ENCODE peak calls at places on chromosome X, in five cellular contexts. One of them, this sample, is unnamed.

GRCh38 chrX:129717902-129718301 is 20.9 kb upstream of the XPNPEP2 start:
- DNase-seq in fibroblast of the aortic adventitia: peak; percentile 84
- DNase-seq in NB4: no peak
- DNase-seq in stimulated activated CD4-positive, alpha-beta T cell treated with anti-CD3 and anti-CD28 coated beads, Interleukin-4, amount 100 ng/mL, for 24 hours: no peak
- DNase-seq in SK-N-SH: no peak
- DNase-seq in this sample: no peak

GRCh38 chrX:30751497-30751896 is 98.3 kb downstream of the GK start:
- DNase-seq in fibroblast of the aortic adventitia: no peak
- DNase-seq in NB4: no peak
- DNase-seq in stimulated activated CD4-positive, alpha-beta T cell treated with anti-CD3 and anti-CD28 coated beads, Interleukin-4, amount 100 ng/mL, for 24 hours: no peak
- DNase-seq in SK-N-SH: no peak
- DNase-seq in this sample: no peak

GRCh38 chrX:53263597-53264094 is 17.7 kb downstream of the IQSEC2 start:
- DNase-seq in fibroblast of the aortic adventitia: peak; percentile 27
- DNase-seq in NB4: peak; percentile 78
- DNase-seq in stimulated activated CD4-positive, alpha-beta T cell treated with anti-CD3 and anti-CD28 coated beads, Interleukin-4, amount 100 ng/mL, for 24 hours: peak; percentile 25
- DNase-seq in SK-N-SH: no peak
- DNase-seq in this sample: no peak

GRCh38 chrX:17860811-17861495 is at the start of gene RAI2:
- DNase-seq in fibroblast of the aortic adventitia: no peak
- DNase-seq in NB4: no peak
- DNase-seq in stimulated activated CD4-positive, alpha-beta T cell treated with anti-CD3 and anti-CD28 coated beads, Interleukin-4, amount 100 ng/mL, for 24 hours: no peak
- DNase-seq in SK-N-SH: peak; percentile 75
- DNase-seq in this sample: peak; percentile 58

GRCh38 chrX:103063918-103064434 is at the start of gene BEX1:
- DNase-seq in fibroblast of the aortic adventitia: peak; percentile 1
- DNase-seq in NB4: no peak
- DNase-seq in stimulated activated CD4-positive, alpha-beta T cell treated with anti-CD3 and anti-CD28 coated beads, Interleukin-4, amount 100 ng/mL, for 24 hours: peak; percentile 8
- DNase-seq in SK-N-SH: peak; percentile 86
- DNase-seq in this sample: peak; percentile 87

GRCh38 chrX:40423299-40423698 is 157.5 kb upstream of the ATP6AP2 start:
- DNase-seq in fibroblast of the aortic adventitia: no peak
- DNase-seq in NB4: no peak
- DNase-seq in stimulated activated CD4-positive, alpha-beta T cell treated with anti-CD3 and anti-CD28 coated beads, Interleukin-4, amount 100 ng/mL, for 24 hours: no peak
- DNase-seq in SK-N-SH: no peak
- DNase-seq in this sample: no peak

GRCh38 chrX:35351212-35351611 is 408.6 kb downstream of the FAM47B start:
- DNase-seq in fibroblast of the aortic adventitia: no peak
- DNase-seq in NB4: no peak
- DNase-seq in stimulated activated CD4-positive, alpha-beta T cell treated with anti-CD3 and anti-CD28 coated beads, Interleukin-4, amount 100 ng/mL, for 24 hours: no peak
- DNase-seq in SK-N-SH: no peak
- DNase-seq in this sample: no peak

GRCh38 chrX:47815901-47816845 is 20.5 kb upstream of the ZNF81 start:
- DNase-seq in fibroblast of the aortic adventitia: peak; percentile 34
- DNase-seq in NB4: no peak
- DNase-seq in stimulated activated CD4-positive, alpha-beta T cell treated with anti-CD3 and anti-CD28 coated beads, Interleukin-4, amount 100 ng/mL, for 24 hours: no peak
- DNase-seq in SK-N-SH: no peak
- DNase-seq in this sample: no peak

GRCh38 chrX:135740683-135741149 is 27.3 kb downstream of the CT45A3 start:
- DNase-seq in fibroblast of the aortic adventitia: no peak
- DNase-seq in NB4: peak; percentile 62
- DNase-seq in stimulated activated CD4-positive, alpha-beta T cell treated with anti-CD3 and anti-CD28 coated beads, Interleukin-4, amount 100 ng/mL, for 24 hours: peak; percentile 50
- DNase-seq in SK-N-SH: peak; percentile 46
- DNase-seq in this sample: peak; percentile 47

GRCh38 chrX:20056704-20057103 is 60.0 kb downstream of the MAP7D2 start:
- DNase-seq in fibroblast of the aortic adventitia: no peak
- DNase-seq in NB4: no peak
- DNase-seq in stimulated activated CD4-positive, alpha-beta T cell treated with anti-CD3 and anti-CD28 coated beads, Interleukin-4, amount 100 ng/mL, for 24 hours: no peak
- DNase-seq in SK-N-SH: no peak
- DNase-seq in this sample: no peak

GRCh38 chrX:47156611-47157520 is 11.8 kb downstream of the RBM10 start:
- DNase-seq in fibroblast of the aortic adventitia: no peak
- DNase-seq in NB4: peak; percentile 53
- DNase-seq in stimulated activated CD4-positive, alpha-beta T cell treated with anti-CD3 and anti-CD28 coated beads, Interleukin-4, amount 100 ng/mL, for 24 hours: no peak
- DNase-seq in SK-N-SH: no peak
- DNase-seq in this sample: no peak

GRCh38 chrX:9293051-9293496 is 171.8 kb upstream of the TBL1X start:
- DNase-seq in fibroblast of the aortic adventitia: no peak
- DNase-seq in NB4: no peak
- DNase-seq in stimulated activated CD4-positive, alpha-beta T cell treated with anti-CD3 and anti-CD28 coated beads, Interleukin-4, amount 100 ng/mL, for 24 hours: no peak
- DNase-seq in SK-N-SH: peak; percentile 65
- DNase-seq in this sample: no peak

GRCh38 chrX:24799565-24799964 is 105.8 kb downstream of the POLA1 start:
- DNase-seq in fibroblast of the aortic adventitia: no peak
- DNase-seq in NB4: no peak
- DNase-seq in stimulated activated CD4-positive, alpha-beta T cell treated with anti-CD3 and anti-CD28 coated beads, Interleukin-4, amount 100 ng/mL, for 24 hours: no peak
- DNase-seq in SK-N-SH: no peak
- DNase-seq in this sample: peak; percentile 58

GRCh38 chrX:30904186-30904585 is 15.1 kb upstream of the TAB3 start:
- DNase-seq in fibroblast of the aortic adventitia: no peak
- DNase-seq in NB4: no peak
- DNase-seq in stimulated activated CD4-positive, alpha-beta T cell treated with anti-CD3 and anti-CD28 coated beads, Interleukin-4, amount 100 ng/mL, for 24 hours: no peak
- DNase-seq in SK-N-SH: no peak
- DNase-seq in this sample: no peak

GRCh38 chrX:94401426-94401825 is 727.4 kb downstream of the FAM133A start:
- DNase-seq in fibroblast of the aortic adventitia: no peak
- DNase-seq in NB4: no peak
- DNase-seq in stimulated activated CD4-positive, alpha-beta T cell treated with anti-CD3 and anti-CD28 coated beads, Interleukin-4, amount 100 ng/mL, for 24 hours: no peak
- DNase-seq in SK-N-SH: no peak
- DNase-seq in this sample: no peak

GRCh38 chrX:20060961-20061868 is 55.5 kb downstream of the MAP7D2 start:
- DNase-seq in fibroblast of the aortic adventitia: no peak
- DNase-seq in NB4: peak; percentile 79
- DNase-seq in stimulated activated CD4-positive, alpha-beta T cell treated with anti-CD3 and anti-CD28 coated beads, Interleukin-4, amount 100 ng/mL, for 24 hours: no peak
- DNase-seq in SK-N-SH: no peak
- DNase-seq in this sample: peak; percentile 46

GRCh38 chrX:74535211-74535621 is 79.2 kb downstream of the RLIM start:
- DNase-seq in fibroblast of the aortic adventitia: peak; percentile 78
- DNase-seq in NB4: peak; percentile 81
- DNase-seq in stimulated activated CD4-positive, alpha-beta T cell treated with anti-CD3 and anti-CD28 coated beads, Interleukin-4, amount 100 ng/mL, for 24 hours: no peak
- DNase-seq in SK-N-SH: peak; percentile 54
- DNase-seq in this sample: peak; percentile 66

GRCh38 chrX:98516120-98516519 is 1632.4 kb downstream of the RPA4 start:
- DNase-seq in fibroblast of the aortic adventitia: no peak
- DNase-seq in NB4: no peak
- DNase-seq in stimulated activated CD4-positive, alpha-beta T cell treated with anti-CD3 and anti-CD28 coated beads, Interleukin-4, amount 100 ng/mL, for 24 hours: no peak
- DNase-seq in SK-N-SH: no peak
- DNase-seq in this sample: no peak

GRCh38 chrX:14641681-14642655 is 112.6 kb downstream of the GLRA2 start:
- DNase-seq in fibroblast of the aortic adventitia: no peak
- DNase-seq in NB4: no peak
- DNase-seq in stimulated activated CD4-positive, alpha-beta T cell treated with anti-CD3 and anti-CD28 coated beads, Interleukin-4, amount 100 ng/mL, for 24 hours: no peak
- DNase-seq in SK-N-SH: no peak
- DNase-seq in this sample: no peak

GRCh38 chrX:21047034-21047455 is 327.2 kb upstream of the CNKSR2 start:
- DNase-seq in fibroblast of the aortic adventitia: no peak
- DNase-seq in NB4: no peak
- DNase-seq in stimulated activated CD4-positive, alpha-beta T cell treated with anti-CD3 and anti-CD28 coated beads, Interleukin-4, amount 100 ng/mL, for 24 hours: no peak
- DNase-seq in SK-N-SH: no peak
- DNase-seq in this sample: no peak

GRCh38 chrX:38287669-38288068 is 39.6 kb downstream of the RPGR start:
- DNase-seq in fibroblast of the aortic adventitia: no peak
- DNase-seq in NB4: no peak
- DNase-seq in stimulated activated CD4-positive, alpha-beta T cell treated with anti-CD3 and anti-CD28 coated beads, Interleukin-4, amount 100 ng/mL, for 24 hours: no peak
- DNase-seq in SK-N-SH: no peak
- DNase-seq in this sample: no peak

GRCh38 chrX:41561045-41561444 is 113.9 kb downstream of the NYX start:
- DNase-seq in fibroblast of the aortic adventitia: peak; percentile 80
- DNase-seq in NB4: peak; percentile 66
- DNase-seq in stimulated activated CD4-positive, alpha-beta T cell treated with anti-CD3 and anti-CD28 coated beads, Interleukin-4, amount 100 ng/mL, for 24 hours: peak; percentile 35
- DNase-seq in SK-N-SH: no peak
- DNase-seq in this sample: no peak

GRCh38 chrX:25015486-25016360 is at the start of gene ARX:
- DNase-seq in fibroblast of the aortic adventitia: peak; percentile 43
- DNase-seq in NB4: peak; percentile 67
- DNase-seq in stimulated activated CD4-positive, alpha-beta T cell treated with anti-CD3 and anti-CD28 coated beads, Interleukin-4, amount 100 ng/mL, for 24 hours: peak; percentile 12
- DNase-seq in SK-N-SH: peak; percentile 90
- DNase-seq in this sample: no peak

GRCh38 chrX:68710870-68711576 is 63.6 kb downstream of the STARD8 start:
- DNase-seq in fibroblast of the aortic adventitia: peak; percentile 66
- DNase-seq in NB4: peak; percentile 59
- DNase-seq in stimulated activated CD4-positive, alpha-beta T cell treated with anti-CD3 and anti-CD28 coated beads, Interleukin-4, amount 100 ng/mL, for 24 hours: no peak
- DNase-seq in SK-N-SH: peak; percentile 73
- DNase-seq in this sample: peak; percentile 36